ENCODE peak calls at places on chromosome 19, in seven cellular contexts. One of them, this sample, is unnamed.

GRCh38 chr19:47109541-47110375 is 3.8 kb downstream of the ZC3H4 start:
- DNase-seq in body of pancreas: no peak
- DNase-seq in IMR-90: peak
- DNase-seq in MCF 10A: peak
- DNase-seq in hepatocyte: peak
- DNase-seq in AG04450: no peak
- DNase-seq in fibroblast of pulmonary artery: peak
- DNase-seq in this sample: no peak

GRCh38 chr19:45919678-45920077 is 5.1 kb upstream of the NANOS2 start:
- DNase-seq in body of pancreas: no peak
- DNase-seq in IMR-90: no peak
- DNase-seq in MCF 10A: no peak
- DNase-seq in hepatocyte: no peak
- DNase-seq in AG04450: no peak
- DNase-seq in fibroblast of pulmonary artery: no peak
- DNase-seq in this sample: no peak

GRCh38 chr19:9857920-9858746 is 23.0 kb downstream of the PIN1 start:
- DNase-seq in body of pancreas: no peak
- DNase-seq in IMR-90: no peak
- DNase-seq in MCF 10A: no peak
- DNase-seq in hepatocyte: no peak
- DNase-seq in AG04450: no peak
- DNase-seq in fibroblast of pulmonary artery: no peak
- DNase-seq in this sample: no peak

GRCh38 chr19:50777830-50778303 is 7.6 kb downstream of the GPR32 start:
- DNase-seq in body of pancreas: no peak
- DNase-seq in IMR-90: peak
- DNase-seq in MCF 10A: no peak
- DNase-seq in hepatocyte: no peak
- DNase-seq in AG04450: no peak
- DNase-seq in fibroblast of pulmonary artery: peak
- DNase-seq in this sample: no peak

GRCh38 chr19:45156751-45157150 is 4.0 kb downstream of the NKPD1 start:
- DNase-seq in body of pancreas: no peak
- DNase-seq in IMR-90: no peak
- DNase-seq in MCF 10A: no peak
- DNase-seq in hepatocyte: no peak
- DNase-seq in AG04450: no peak
- DNase-seq in fibroblast of pulmonary artery: no peak
- DNase-seq in this sample: no peak

GRCh38 chr19:19554074-19555023 is 16.3 kb downstream of the CILP2 start:
- DNase-seq in body of pancreas: peak
- DNase-seq in IMR-90: peak
- DNase-seq in MCF 10A: peak
- DNase-seq in hepatocyte: peak
- DNase-seq in AG04450: no peak
- DNase-seq in fibroblast of pulmonary artery: peak
- DNase-seq in this sample: no peak

GRCh38 chr19:32257326-32258073 is 87.9 kb upstream of the ZNF507 start:
- DNase-seq in body of pancreas: no peak
- DNase-seq in IMR-90: no peak
- DNase-seq in MCF 10A: no peak
- DNase-seq in hepatocyte: no peak
- DNase-seq in AG04450: no peak
- DNase-seq in fibroblast of pulmonary artery: no peak
- DNase-seq in this sample: no peak

GRCh38 chr19:1936916-1937610 is 3.9 kb upstream of the CSNK1G2 start:
- DNase-seq in body of pancreas: no peak
- DNase-seq in IMR-90: no peak
- DNase-seq in MCF 10A: no peak
- DNase-seq in hepatocyte: no peak
- DNase-seq in AG04450: no peak
- DNase-seq in fibroblast of pulmonary artery: no peak
- DNase-seq in this sample: no peak

GRCh38 chr19:42284641-42285341 is 15.7 kb downstream of the CIC start:
- DNase-seq in body of pancreas: no peak
- DNase-seq in IMR-90: no peak
- DNase-seq in MCF 10A: no peak
- DNase-seq in hepatocyte: peak
- DNase-seq in AG04450: no peak
- DNase-seq in fibroblast of pulmonary artery: no peak
- DNase-seq in this sample: no peak

GRCh38 chr19:13149628-13150186 is 468 bp downstream of the STX10 start:
- DNase-seq in body of pancreas: peak
- DNase-seq in IMR-90: no peak
- DNase-seq in MCF 10A: peak
- DNase-seq in hepatocyte: peak
- DNase-seq in AG04450: no peak
- DNase-seq in fibroblast of pulmonary artery: peak
- DNase-seq in this sample: no peak

GRCh38 chr19:17311455-17312248 is 2.3 kb downstream of the DDA1 start:
- DNase-seq in body of pancreas: peak
- DNase-seq in IMR-90: peak
- DNase-seq in MCF 10A: peak
- DNase-seq in hepatocyte: peak
- DNase-seq in AG04450: no peak
- DNase-seq in fibroblast of pulmonary artery: peak
- DNase-seq in this sample: no peak

GRCh38 chr19:35556846-35557538 is 6.5 kb downstream of the ATP4A start:
- DNase-seq in body of pancreas: no peak
- DNase-seq in IMR-90: no peak
- DNase-seq in MCF 10A: no peak
- DNase-seq in hepatocyte: no peak
- DNase-seq in AG04450: no peak
- DNase-seq in fibroblast of pulmonary artery: no peak
- DNase-seq in this sample: no peak

GRCh38 chr19:56690668-56691067 is 19.1 kb upstream of the ZNF835 start:
- DNase-seq in body of pancreas: no peak
- DNase-seq in IMR-90: no peak
- DNase-seq in MCF 10A: no peak
- DNase-seq in hepatocyte: no peak
- DNase-seq in AG04450: no peak
- DNase-seq in fibroblast of pulmonary artery: no peak
- DNase-seq in this sample: no peak

GRCh38 chr19:10009269-10009665 is 1.0 kb downstream of the COL5A3 start:
- DNase-seq in body of pancreas: peak
- DNase-seq in IMR-90: peak
- DNase-seq in MCF 10A: peak
- DNase-seq in hepatocyte: peak
- DNase-seq in AG04450: peak
- DNase-seq in fibroblast of pulmonary artery: peak
- DNase-seq in this sample: no peak

GRCh38 chr19:38020331-38020730 is 113.3 kb downstream of the SIPA1L3 start:
- DNase-seq in body of pancreas: no peak
- DNase-seq in IMR-90: no peak
- DNase-seq in MCF 10A: no peak
- DNase-seq in hepatocyte: no peak
- DNase-seq in AG04450: no peak
- DNase-seq in fibroblast of pulmonary artery: no peak
- DNase-seq in this sample: no peak

GRCh38 chr19:7293795-7294570 is at the start of gene INSR:
- DNase-seq in body of pancreas: peak
- DNase-seq in IMR-90: peak
- DNase-seq in MCF 10A: peak
- DNase-seq in hepatocyte: peak
- DNase-seq in AG04450: peak
- DNase-seq in fibroblast of pulmonary artery: peak
- DNase-seq in this sample: peak

GRCh38 chr19:5828661-5829566 is 10.6 kb downstream of the FUT6 start:
- DNase-seq in body of pancreas: peak
- DNase-seq in IMR-90: no peak
- DNase-seq in MCF 10A: no peak
- DNase-seq in hepatocyte: peak
- DNase-seq in AG04450: no peak
- DNase-seq in fibroblast of pulmonary artery: peak
- DNase-seq in this sample: no peak

GRCh38 chr19:48959341-48960239 is 4.9 kb downstream of the BAX start:
- DNase-seq in body of pancreas: no peak
- DNase-seq in IMR-90: no peak
- DNase-seq in MCF 10A: no peak
- DNase-seq in hepatocyte: no peak
- DNase-seq in AG04450: no peak
- DNase-seq in fibroblast of pulmonary artery: no peak
- DNase-seq in this sample: no peak

DNA sequence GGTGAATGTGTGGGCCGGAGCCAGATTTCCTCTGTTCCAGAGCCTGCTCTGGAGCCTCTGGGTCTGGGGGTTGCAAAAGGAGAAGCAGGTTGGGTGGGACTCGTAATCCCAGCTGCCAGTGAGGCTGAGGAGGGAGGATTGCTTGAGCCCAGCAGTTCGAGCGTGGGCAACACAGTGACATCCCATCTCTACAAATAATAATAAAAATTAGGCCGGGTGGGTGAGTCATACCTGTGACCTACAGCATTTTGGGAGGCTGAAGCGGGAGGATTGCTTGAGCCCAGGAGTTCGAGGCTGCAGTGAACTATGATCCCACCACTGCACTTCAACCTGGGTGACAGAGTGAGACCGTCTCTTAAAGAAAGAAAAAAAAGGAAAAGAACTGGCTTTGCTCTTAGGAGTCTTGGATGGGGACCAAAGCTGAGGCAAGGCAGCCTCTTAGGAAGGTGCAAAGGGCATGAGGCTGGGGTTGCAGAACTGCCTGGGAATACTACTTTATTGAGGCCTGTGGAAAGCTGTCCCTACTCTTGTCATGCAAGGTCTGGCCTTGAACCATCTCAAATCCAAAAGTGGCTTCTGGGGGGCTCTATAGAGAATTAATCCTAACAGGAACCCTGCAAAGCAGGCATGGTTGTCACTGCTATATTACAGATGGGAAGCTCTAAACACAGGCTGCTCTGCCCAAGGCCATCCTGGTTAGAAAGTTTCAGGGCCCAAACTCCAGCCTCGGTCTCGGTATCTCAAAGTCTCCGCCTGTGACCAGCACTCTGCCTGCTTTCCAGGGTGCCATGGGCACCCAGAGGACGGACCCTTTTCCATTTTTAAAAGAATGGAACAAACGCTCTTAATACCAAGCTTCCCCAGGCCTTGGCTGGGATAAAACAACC is 877 bp upstream of the C19orf12 start:
- DNase-seq in body of pancreas: no peak
- DNase-seq in IMR-90: no peak
- DNase-seq in MCF 10A: peak
- DNase-seq in hepatocyte: peak
- DNase-seq in AG04450: no peak
- DNase-seq in fibroblast of pulmonary artery: peak
- DNase-seq in this sample: no peak
- TF ChIP-seq CTCF in body of pancreas: no peak
- TF ChIP-seq CTCF in IMR-90: no peak
- TF ChIP-seq CTCF in MCF 10A: no peak
- TF ChIP-seq CTCF in hepatocyte: no peak
- TF ChIP-seq CTCF in AG04450: no peak
- TF ChIP-seq CTCF in fibroblast of pulmonary artery: no peak
- TF ChIP-seq CTCF in this sample: no peak

DNA sequence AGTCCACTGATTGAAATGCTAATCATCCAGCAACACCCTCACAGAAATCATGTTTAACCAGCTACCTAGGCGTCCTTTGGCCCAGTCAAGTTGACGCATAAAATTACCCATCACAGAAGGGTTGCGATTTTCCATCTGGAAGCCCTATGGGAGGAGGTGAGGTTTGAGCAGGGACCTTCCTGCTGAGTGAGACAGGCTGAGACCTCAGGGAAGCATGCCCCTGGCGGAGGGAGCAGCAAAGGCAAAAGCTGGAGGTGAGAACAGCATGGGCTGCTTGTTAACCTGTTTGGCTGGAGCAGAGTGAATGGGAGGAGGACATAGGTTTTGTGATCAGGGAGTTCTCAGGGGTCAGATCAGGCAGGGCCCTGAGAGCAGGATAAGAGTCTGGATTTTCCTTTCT is 7.3 kb downstream of the TTC9B start:
- DNase-seq in body of pancreas: no peak
- DNase-seq in IMR-90: no peak
- DNase-seq in MCF 10A: no peak
- DNase-seq in hepatocyte: no peak
- DNase-seq in AG04450: no peak
- DNase-seq in fibroblast of pulmonary artery: no peak
- DNase-seq in this sample: no peak
- TF ChIP-seq CTCF in body of pancreas: no peak
- TF ChIP-seq CTCF in IMR-90: no peak
- TF ChIP-seq CTCF in MCF 10A: no peak
- TF ChIP-seq CTCF in hepatocyte: no peak
- TF ChIP-seq CTCF in AG04450: no peak
- TF ChIP-seq CTCF in fibroblast of pulmonary artery: no peak
- TF ChIP-seq CTCF in this sample: no peak

GRCh38 chr19:40524133-40524549 is 52.5 kb upstream of the SHKBP1 start:
- DNase-seq in body of pancreas: no peak
- DNase-seq in IMR-90: no peak
- DNase-seq in MCF 10A: no peak
- DNase-seq in hepatocyte: no peak
- DNase-seq in AG04450: no peak
- DNase-seq in fibroblast of pulmonary artery: no peak
- DNase-seq in this sample: no peak

GRCh38 chr19:40523322-40524047 is 53.2 kb upstream of the SHKBP1 start:
- DNase-seq in body of pancreas: peak
- DNase-seq in IMR-90: peak
- DNase-seq in MCF 10A: peak
- DNase-seq in hepatocyte: peak
- DNase-seq in AG04450: no peak
- DNase-seq in fibroblast of pulmonary artery: peak
- DNase-seq in this sample: no peak

GRCh38 chr19:40519352-40520322 is 52.8 kb downstream of the SPTBN4 start:
- DNase-seq in body of pancreas: no peak
- DNase-seq in IMR-90: peak
- DNase-seq in MCF 10A: no peak
- DNase-seq in hepatocyte: peak
- DNase-seq in AG04450: no peak
- DNase-seq in fibroblast of pulmonary artery: peak
- DNase-seq in this sample: no peak

GRCh38 chr19:40524655-40525054 is 52.0 kb upstream of the SHKBP1 start:
- DNase-seq in body of pancreas: no peak
- DNase-seq in IMR-90: no peak
- DNase-seq in MCF 10A: no peak
- DNase-seq in hepatocyte: no peak
- DNase-seq in AG04450: no peak
- DNase-seq in fibroblast of pulmonary artery: no peak
- DNase-seq in this sample: no peak

DNA sequence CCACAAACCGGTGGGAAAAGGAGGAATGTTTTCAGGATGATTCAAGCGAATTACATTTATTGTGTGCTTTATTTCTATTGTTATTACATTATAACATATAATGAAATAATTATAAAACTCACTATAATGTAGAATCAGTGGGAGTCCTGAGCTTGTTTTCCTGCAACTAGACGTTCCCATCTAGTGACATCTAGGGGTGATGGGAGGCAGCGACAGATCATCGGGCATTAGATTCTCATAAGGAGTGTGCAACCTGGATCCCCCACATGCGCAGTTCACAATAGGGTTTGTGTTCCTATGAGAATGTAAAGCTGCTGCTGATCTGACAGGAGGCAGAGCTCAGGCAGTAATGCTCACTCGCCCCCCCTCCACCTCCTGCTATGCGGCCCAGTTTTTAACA is 54.5 kb downstream of the SPTBN4 start:
- DNase-seq in body of pancreas: no peak
- DNase-seq in IMR-90: peak
- DNase-seq in MCF 10A: peak
- DNase-seq in hepatocyte: no peak
- DNase-seq in AG04450: no peak
- DNase-seq in fibroblast of pulmonary artery: peak
- DNase-seq in this sample: no peak
- TF ChIP-seq CTCF in body of pancreas: no peak
- TF ChIP-seq CTCF in IMR-90: peak
- TF ChIP-seq CTCF in MCF 10A: peak
- TF ChIP-seq CTCF in hepatocyte: peak
- TF ChIP-seq CTCF in AG04450: peak
- TF ChIP-seq CTCF in fibroblast of pulmonary artery: peak
- TF ChIP-seq CTCF in this sample: peak

GRCh38 chr19:3387645-3388589 is 21.5 kb downstream of the NFIC start:
- DNase-seq in body of pancreas: peak
- DNase-seq in IMR-90: peak
- DNase-seq in MCF 10A: peak
- DNase-seq in hepatocyte: peak
- DNase-seq in AG04450: no peak
- DNase-seq in fibroblast of pulmonary artery: no peak
- DNase-seq in this sample: peak
- TF ChIP-seq CTCF in body of pancreas: peak
- TF ChIP-seq CTCF in IMR-90: no peak
- TF ChIP-seq CTCF in MCF 10A: no peak
- TF ChIP-seq CTCF in hepatocyte: no peak
- TF ChIP-seq CTCF in AG04450: no peak
- TF ChIP-seq CTCF in fibroblast of pulmonary artery: no peak
- TF ChIP-seq CTCF in this sample: no peak

This sample was measured in AG09319.